ENCODE peak calls at places on chromosomes 4 and X, in four cellular contexts. E is AG10803, O is sigmoid colon, Z is smooth muscle cell of the brain vasculature. P is an unnamed sample.

GRCh38 chrX:131728295-131729145 is 184.6 kb downstream of the OR13H1 start:
- DNase-seq in E (no peak), O (peak; percentile 91), Z (no peak), P (peak; percentile 88)

GRCh38 chrX:7146703-7147430 is 645 bp upstream of the STS start:
- DNase-seq in E (no peak), O (peak; percentile 69), Z (no peak), P (peak; percentile 38)

GRCh38 chr4:164937576-164938270 is 39.7 kb downstream of the TRIM61 start:
- DNase-seq in E (peak; percentile 48), O (no peak), Z (no peak), P (peak; percentile 67)

GRCh38 chrX:68462653-68463052 is 29.4 kb upstream of the OPHN1 start:
- DNase-seq in E (peak; percentile 52), O (no peak), Z (peak; percentile 3), P (peak; percentile 62)

GRCh38 chr4:73723029-73723428 is 17.3 kb upstream of the CXCL8 start:
- DNase-seq in E (no peak), O (no peak), Z (no peak), P (peak; percentile 65)

GRCh38 chrX:15204130-15204751 is 65.6 kb downstream of the ASB9 start:
- DNase-seq in E (no peak), O (no peak), Z (no peak), P (no peak)

GRCh38 chr4:180557348-180557747 is 1685.9 kb upstream of the TENM3 start:
- DNase-seq in E (no peak), O (no peak), Z (no peak), P (no peak)

GRCh38 chrX:107632291-107632690 is 4.0 kb downstream of the PRPS1 start:
- DNase-seq in E (peak; percentile 66), O (no peak), Z (no peak), P (no peak)

GRCh38 chrX:56746996-56747395 is 18.0 kb downstream of the NBDY start:
- DNase-seq in E (no peak), O (no peak), Z (no peak), P (no peak)

GRCh38 chrX:10633722-10634121 is 13.3 kb upstream of the MID1 start:
- DNase-seq in E (peak; percentile 82), O (peak; percentile 74), Z (no peak), P (peak; percentile 93)

GRCh38 chr4:76074468-76074867 is at the start of gene ART3:
- DNase-seq in E (no peak), O (no peak), Z (no peak), P (no peak)

GRCh38 chr4:7736436-7737267 is 203.0 kb downstream of the AFAP1 start:
- DNase-seq in E (no peak), O (no peak), Z (no peak), P (no peak)

GRCh38 chr4:8917868-8918783 is 46.5 kb upstream of the HMX1 start:
- DNase-seq in E (peak; percentile 15), O (peak; percentile 65), Z (peak; percentile 9), P (peak; percentile 31)

GRCh38 chr4:128159967-128160366 is 98.9 kb downstream of the LARP1B start:
- DNase-seq in E (peak; percentile 3), O (no peak), Z (peak; percentile 43), P (peak; percentile 55)

GRCh38 chr4:26826721-26827120 is 33.9 kb upstream of the STIM2 start:
- DNase-seq in E (no peak), O (no peak), Z (peak; percentile 53), P (no peak)

GRCh38 chr4:14877246-14878220 is 124.7 kb upstream of the CPEB2 start:
- DNase-seq in E (no peak), O (no peak), Z (no peak), P (no peak)

GRCh38 chr4:88211473-88212252 is 53.2 kb upstream of the ABCG2 start:
- DNase-seq in E (peak; percentile 36), O (no peak), Z (no peak), P (peak; percentile 49)

GRCh38 chrX:75156537-75156945 is 458 bp upstream of the ABCB7 start:
- DNase-seq in E (peak; percentile 50), O (no peak), Z (peak; percentile 4), P (peak; percentile 58)

GRCh38 chr4:186169942-186170802 is 21.2 kb upstream of the CYP4V2 start:
- DNase-seq in E (no peak), O (no peak), Z (no peak), P (no peak)

GRCh38 chr4:30380404-30380998 is 339.7 kb upstream of the PCDH7 start:
- DNase-seq in E (peak; percentile 22), O (no peak), Z (peak; percentile 2), P (peak; percentile 74)

GRCh38 chr4:40316333-40316781 is 18.8 kb upstream of the CHRNA9 start:
- DNase-seq in E (peak; percentile 95), O (peak; percentile 44), Z (peak; percentile 43), P (peak; percentile 96)

GRCh38 chr4:36310793-36311192 is 29.4 kb downstream of the DTHD1 start:
- DNase-seq in E (no peak), O (peak; percentile 71), Z (no peak), P (no peak)

GRCh38 chr4:189804884-189805283 is 135.8 kb upstream of the FRG1 start:
- DNase-seq in E (no peak), O (no peak), Z (no peak), P (no peak)

GRCh38 chrX:140817943-140818342 is 108.4 kb downstream of the LINC00632 start:
- DNase-seq in E (peak; percentile 24), O (no peak), Z (no peak), P (peak; percentile 41)

P was measured in fibroblast of mammary gland.